ENCODE peak calls at places on chromosomes 3 and 15, in nine cellular contexts. O is progenitor cell of endocrine pancreas, H is posterior vena cava, S is astrocyte of the spinal cord, J is psoas muscle, B is GM12864, I is body of pancreas, V is left cardiac atrium, C is B cell. R is an unnamed sample.

GRCh38 chr15:54618120-54618519 is 578.6 kb downstream of the RSL24D1 start:
- DNase-seq in J (no peak), V (no peak), B (no peak), O (no peak), H (no peak), S (no peak), C (no peak), I (no peak), R (no peak)

GRCh38 chr15:57591822-57592367 is at the start of gene MYZAP:
- DNase-seq in J (peak), H (peak), I (peak), B (no peak), C (peak), V (peak), O (peak), S (no peak), R (no peak)

GRCh38 chr15:57680021-57680420 is 26.5 kb upstream of the POLR2M start:
- DNase-seq in B (no peak), S (peak), C (no peak), V (no peak), H (no peak), O (no peak), I (no peak), J (no peak), R (no peak)

GRCh38 chr3:179146911-179147570 is 1.1 kb upstream of the PIK3CA start:
- DNase-seq in O (no peak), H (no peak), B (no peak), I (peak), S (peak), V (no peak), C (peak), J (no peak), R (no peak)

GRCh38 chr3:42022355-42022754 is 60.5 kb upstream of the ULK4 start:
- DNase-seq in C (no peak), H (no peak), O (no peak), J (peak), B (no peak), V (no peak), I (no peak), S (no peak), R (no peak)

GRCh38 chr3:78604328-78604727 is 1163.5 kb downstream of the ROBO1 start:
- DNase-seq in H (no peak), I (no peak), B (no peak), C (no peak), S (peak), V (no peak), O (no peak), J (no peak), R (no peak)

GRCh38 chr3:23203651-23204111 is 554 bp downstream of the UBE2E2 start:
- DNase-seq in H (no peak), I (peak), S (no peak), J (peak), B (no peak), V (peak), O (no peak), C (no peak), R (peak)

GRCh38 chr15:75731248-75732100 is 18.8 kb upstream of the CSPG4 start:
- DNase-seq in C (no peak), I (peak), V (no peak), J (no peak), S (no peak), B (no peak), H (peak), O (no peak), R (no peak)

GRCh38 chr3:101858464-101858863 is 9.2 kb downstream of the NFKBIZ start:
- DNase-seq in S (no peak), O (no peak), H (no peak), C (no peak), V (no peak), J (no peak), I (no peak), B (no peak), R (no peak)

GRCh38 chr15:42102646-42103235 is 8.4 kb upstream of the PLA2G4D start:
- DNase-seq in I (no peak), H (no peak), V (no peak), O (no peak), C (no peak), S (peak), J (no peak), B (no peak), R (no peak)